ENCODE peak calls at places on chromosomes 4 and X, in six cellular contexts. T is GM23248, M is tibial nerve, C is colonic mucosa, Z is mammary epithelial cell, R is adrenal gland. E is an unnamed sample. For H3K4me1, the result is how much of the 10 kb centered on the place peaks cover.

GRCh38 chr4:168731706-168732414 is 235.0 kb downstream of the PALLD start:
- DNase-seq in T (no peak), M (no peak), C (no peak), Z (no peak), R (no peak), E (no peak)

GRCh38 chr4:140839888-140840790 is 84.0 kb upstream of the TBC1D9 start:
- DNase-seq in T (no peak), M (no peak), C (no peak), Z (no peak), R (no peak), E (peak)

GRCh38 chrX:124679199-124679598 is 332.8 kb downstream of the SH2D1A start:
- DNase-seq in T (no peak), M (no peak), C (no peak), Z (no peak), R (no peak), E (no peak)

GRCh38 chrX:30627818-30628652 is 25.2 kb upstream of the GK start:
- DNase-seq in T (no peak), M (no peak), C (no peak), Z (no peak), R (no peak), E (no peak)

GRCh38 chr4:87734936-87735335 is 64.4 kb upstream of the IBSP start:
- DNase-seq in T (no peak), M (no peak), C (no peak), Z (peak), R (no peak), E (no peak)

GRCh38 chr4:145061325-145061920 is 36.6 kb downstream of the ANAPC10 start:
- DNase-seq in T (peak), M (no peak), C (no peak), Z (peak), R (no peak), E (no peak)

GRCh38 chrX:10841579-10841978 is 221.2 kb upstream of the MID1 start:
- DNase-seq in T (peak), M (no peak), C (no peak), Z (no peak), R (no peak), E (no peak)

GRCh38 chrX:53357799-53358530 is 64.5 kb downstream of the SMC1A start:
- DNase-seq in T (peak), M (no peak), C (no peak), Z (no peak), R (no peak), E (no peak)

GRCh38 chr4:25970241-25970675 is 56.2 kb downstream of the SMIM20 start:
- DNase-seq in T (no peak), M (no peak), C (peak), Z (no peak), R (peak), E (peak)

GRCh38 chr4:58761563-58761962 is 1651.4 kb upstream of the IGFBP7 start:
- DNase-seq in T (no peak), M (no peak), C (no peak), Z (no peak), R (no peak), E (no peak)

GRCh38 chrX:28613558-28613957 is 26.3 kb downstream of the IL1RAPL1 start:
- DNase-seq in T (no peak), M (no peak), C (no peak), Z (no peak), R (no peak), E (no peak)

GRCh38 chr4:7236847-7237246 is 44.5 kb downstream of the SORCS2 start:
- DNase-seq in T (peak), M (no peak), C (no peak), Z (no peak), R (no peak), E (peak)

DNA sequence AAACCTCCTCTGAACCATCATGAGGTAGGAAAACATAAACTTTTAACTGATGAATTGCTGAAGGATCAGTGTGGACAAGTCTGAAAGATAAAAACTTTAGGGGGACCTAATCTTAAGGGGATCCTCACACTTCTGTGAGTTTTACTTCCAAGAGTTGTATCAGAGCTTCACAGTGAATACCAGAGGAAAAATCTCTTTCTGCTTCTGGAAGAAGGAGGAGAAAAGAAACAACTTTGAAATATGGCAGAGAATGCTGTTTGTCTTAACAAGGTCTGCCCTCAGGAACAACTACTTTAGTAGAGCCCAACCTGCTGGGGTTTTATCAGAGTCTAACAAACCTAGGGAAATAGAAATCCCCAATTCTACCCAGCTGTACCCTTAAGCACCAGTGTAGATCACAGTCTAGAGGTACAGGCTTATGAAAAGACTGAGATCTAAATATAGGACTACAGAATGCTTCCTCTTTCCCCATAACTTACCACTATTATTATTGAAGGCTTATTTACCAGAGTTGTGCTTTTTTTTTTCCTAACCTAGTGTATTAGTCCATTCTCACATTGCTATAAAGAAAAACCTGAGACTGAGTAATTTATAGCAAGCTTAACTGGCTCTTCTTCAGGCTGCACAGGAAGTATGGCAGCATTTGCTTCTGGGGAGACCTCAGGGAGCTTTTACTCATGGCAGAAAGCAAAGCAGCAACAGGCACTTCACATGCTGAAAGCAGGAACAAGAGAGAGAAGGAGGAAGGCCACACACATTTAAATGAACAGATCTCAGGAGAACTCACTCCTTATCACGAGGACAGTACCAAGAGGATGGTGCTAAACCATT is 167.9 kb downstream of the CAMK2D start:
- DNase-seq in T (no peak), M (no peak), C (no peak), Z (no peak), R (no peak), E (no peak)
- H3K27ac ChIP-seq in T (no peak), M (no peak), C (no peak), Z (no peak), R (no peak), E (no peak)

GRCh38 chrX:110310000-110310790 is 7.7 kb downstream of the AMMECR1 start:
- DNase-seq in T (peak), M (no peak), C (no peak), Z (no peak), R (no peak), E (no peak)
- H3K4me1 ChIP-seq in T (under half), M (under half), C (under half), Z (under half), R (under half), E (under half)

GRCh38 chrX:154430916-154431315 is 2.4 kb downstream of the ATP6AP1 start:
- DNase-seq in T (no peak), M (no peak), C (no peak), Z (no peak), R (no peak), E (no peak)
- H3K27ac ChIP-seq in T (no peak), M (peak), C (peak), Z (no peak), R (peak), E (no peak)

GRCh38 chr4:185672618-185673017 is 137.3 kb upstream of the PDLIM3 start:
- DNase-seq in T (no peak), M (no peak), C (no peak), Z (no peak), R (no peak), E (no peak)

GRCh38 chr4:185669288-185669687 is 134.0 kb upstream of the PDLIM3 start:
- DNase-seq in T (no peak), M (no peak), C (no peak), Z (no peak), R (no peak), E (no peak)

GRCh38 chr4:185671496-185671895 is 136.2 kb upstream of the PDLIM3 start:
- DNase-seq in T (no peak), M (no peak), C (no peak), Z (no peak), R (no peak), E (no peak)

GRCh38 chr4:185672151-185672550 is 136.8 kb upstream of the PDLIM3 start:
- DNase-seq in T (no peak), M (no peak), C (no peak), Z (no peak), R (no peak), E (no peak)

DNA sequence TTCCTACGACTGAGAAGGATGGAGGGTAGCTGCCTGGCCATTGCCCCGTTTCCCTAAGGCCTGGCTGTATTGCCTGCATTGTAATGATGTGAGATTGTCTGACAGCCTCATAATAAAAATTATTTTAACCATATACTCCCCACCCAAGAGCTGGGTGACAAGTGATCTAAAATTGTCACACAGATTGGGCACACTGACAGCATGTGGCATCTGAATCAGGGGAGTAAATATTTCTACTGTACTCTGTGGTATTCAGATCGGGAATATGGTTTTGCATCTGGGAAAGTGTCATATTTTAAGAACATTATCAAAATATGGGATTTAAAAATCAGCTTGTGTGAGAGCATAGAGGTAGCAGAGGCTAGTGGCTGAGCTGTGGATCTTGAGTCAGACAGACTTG is 135.7 kb upstream of the PDLIM3 start:
- DNase-seq in T (no peak), M (no peak), C (no peak), Z (no peak), R (no peak), E (no peak)
- H3K4me1 ChIP-seq in T (under half), M (under half), C (under half), Z (under half), R (under half), E (under half)

GRCh38 chr4:150325872-150326271 is 247.6 kb downstream of the DCLK2 start:
- DNase-seq in T (no peak), M (no peak), C (no peak), Z (no peak), R (no peak), E (no peak)
- H3K27ac ChIP-seq in T (no peak), M (no peak), C (no peak), Z (no peak), R (no peak), E (no peak)

GRCh38 chr4:73814679-73815078 is 21.8 kb upstream of the CXCL6 start:
- DNase-seq in T (no peak), M (no peak), C (no peak), Z (peak), R (no peak), E (no peak)
- H3K4me1 ChIP-seq in T (under half), M (under half), C (under half), Z (under half), R (under half), E (under half)

E was measured in right cardiac atrium.